ENCODE peak calls at places on chromosomes 13 and 19, in ten cellular contexts. R is PC-9, T is AML-193, A is AG08396, U is cardiac septum, L is SW 1271, P is left lung, N is NCI-H1092 treated with DMSO at 0.1 percent for 48 hours, D is fibroblast of pulmonary artery, S is substantia nigra. F is an unnamed sample.

GRCh38 chr19:31166206-31166605 is 183.0 kb downstream of the TSHZ3 start:
- DNase-seq in R (no peak), T (no peak), A (no peak), U (no peak), L (no peak), P (no peak), N (no peak), D (no peak), S (no peak), F (no peak)

GRCh38 chr13:102856603-102857002 is 10.8 kb downstream of the ERCC5 start:
- DNase-seq in R (no peak), T (no peak), A (no peak), U (peak), L (no peak), P (no peak), N (no peak), D (peak), S (no peak), F (no peak)

GRCh38 chr19:17402982-17403855 is 2.2 kb downstream of the BST2 start:
- DNase-seq in R (no peak), T (no peak), A (peak), U (no peak), L (no peak), P (no peak), N (no peak), D (no peak), S (no peak), F (no peak)

GRCh38 chr13:95714142-95714832 is 37.3 kb downstream of the DNAJC3 start:
- DNase-seq in R (no peak), T (peak), A (peak), U (no peak), L (no peak), P (no peak), N (no peak), D (peak), S (no peak), F (peak)

GRCh38 chr19:4878491-4878968 is 11.1 kb upstream of the PLIN3 start:
- DNase-seq in R (no peak), T (no peak), A (peak), U (no peak), L (no peak), P (no peak), N (no peak), D (no peak), S (peak), F (no peak)

GRCh38 chr13:51769455-51770127 is 34.4 kb downstream of the DHRS12 start:
- DNase-seq in R (no peak), T (no peak), A (no peak), U (no peak), L (no peak), P (peak), N (no peak), D (peak), S (no peak), F (no peak)

GRCh38 chr19:16799740-16800139 is 29.5 kb upstream of the SIN3B start:
- DNase-seq in R (no peak), T (no peak), A (no peak), U (no peak), L (no peak), P (no peak), N (no peak), D (no peak), S (no peak), F (no peak)

GRCh38 chr19:2253106-2254051 is 2.8 kb downstream of the JSRP1 start:
- DNase-seq in R (no peak), T (peak), A (no peak), U (no peak), L (no peak), P (no peak), N (peak), D (no peak), S (no peak), F (no peak)

GRCh38 chr13:93865235-93865634 is 614.2 kb downstream of the DCT start:
- DNase-seq in R (no peak), T (no peak), A (no peak), U (no peak), L (no peak), P (no peak), N (no peak), D (no peak), S (no peak), F (no peak)

GRCh38 chr19:44840811-44841210 is 5.3 kb upstream of the NECTIN2 start:
- DNase-seq in R (no peak), T (no peak), A (no peak), U (no peak), L (no peak), P (no peak), N (no peak), D (no peak), S (no peak), F (no peak)

GRCh38 chr19:40512473-40513344 is 45.9 kb downstream of the SPTBN4 start:
- DNase-seq in R (no peak), T (no peak), A (peak), U (no peak), L (no peak), P (no peak), N (peak), D (peak), S (no peak), F (peak)

GRCh38 chr13:102974574-102975195 is 91.5 kb downstream of the SLC10A2 start:
- DNase-seq in R (no peak), T (no peak), A (no peak), U (no peak), L (no peak), P (no peak), N (no peak), D (no peak), S (no peak), F (no peak)

GRCh38 chr19:10583021-10583776 is 3.9 kb downstream of the AP1M2 start:
- DNase-seq in R (no peak), T (no peak), A (no peak), U (no peak), L (no peak), P (peak), N (no peak), D (no peak), S (no peak), F (no peak)

GRCh38 chr19:47540748-47541147 is 25.9 kb upstream of the NAPA start:
- DNase-seq in R (no peak), T (no peak), A (peak), U (no peak), L (no peak), P (no peak), N (no peak), D (peak), S (no peak), F (peak)

GRCh38 chr19:33705860-33706259 is 84.1 kb downstream of the CHST8 start:
- DNase-seq in R (no peak), T (no peak), A (no peak), U (peak), L (no peak), P (no peak), N (no peak), D (no peak), S (no peak), F (no peak)

GRCh38 chr19:54332149-54332548 is 6.8 kb downstream of the LILRA4 start:
- DNase-seq in R (no peak), T (no peak), A (no peak), U (no peak), L (no peak), P (no peak), N (no peak), D (no peak), S (no peak), F (no peak)

GRCh38 chr13:95588721-95589120 is 36.2 kb downstream of the CLDN10 start:
- DNase-seq in R (no peak), T (no peak), A (no peak), U (no peak), L (no peak), P (no peak), N (no peak), D (peak), S (no peak), F (peak)

GRCh38 chr13:67155898-67156717 is 74.0 kb downstream of the PCDH9 start:
- DNase-seq in R (no peak), T (no peak), A (no peak), U (no peak), L (no peak), P (peak), N (no peak), D (no peak), S (peak), F (no peak)

GRCh38 chr13:105342421-105342820 is 1193.0 kb downstream of the EFNB2 start:
- DNase-seq in R (no peak), T (no peak), A (no peak), U (no peak), L (no peak), P (peak), N (no peak), D (no peak), S (no peak), F (peak)

GRCh38 chr13:95153647-95154405 is 147.4 kb downstream of the ABCC4 start:
- DNase-seq in R (no peak), T (no peak), A (no peak), U (no peak), L (no peak), P (no peak), N (no peak), D (peak), S (no peak), F (peak)